ENCODE peak calls at places on chromosome 19, in eight cellular contexts. A, I, O, G, M, U, J and C are unnamed samples.

GRCh38 chr19:50558039-50558438 is 10.2 kb downstream of the LRRC4B start:
- DNase-seq in O (no peak), U (no peak), A (no peak), G (no peak), J (no peak), I (peak), M (no peak), C (no peak)

GRCh38 chr19:55472463-55472862 is 4.0 kb upstream of the ZNF628 start:
- DNase-seq in A (no peak), I (no peak), G (no peak), M (peak), J (peak), U (no peak), O (no peak), C (peak)

GRCh38 chr19:55160986-55161365 is 3.4 kb upstream of the TNNI3 start:
- DNase-seq in M (no peak), A (no peak), J (no peak), O (no peak), G (no peak), U (no peak), I (no peak), C (no peak)

GRCh38 chr19:55083004-55083850 is 7.6 kb downstream of the EPS8L1 start:
- DNase-seq in J (no peak), M (no peak), A (no peak), I (no peak), U (no peak), G (no peak), O (no peak), C (no peak)

GRCh38 chr19:23399443-23399842 is 4.2 kb upstream of the ZNF91 start:
- DNase-seq in I (no peak), A (no peak), M (no peak), J (no peak), G (no peak), U (no peak), O (no peak), C (no peak)

GRCh38 chr19:19399733-19400438 is 5.6 kb upstream of the GATAD2A start:
- DNase-seq in A (no peak), U (no peak), O (no peak), M (no peak), J (no peak), I (no peak), G (no peak), C (no peak)

GRCh38 chr19:30784850-30785459 is 412.8 kb downstream of the ZNF536 start:
- DNase-seq in U (peak), A (peak), M (peak), J (no peak), I (peak), O (peak), G (peak), C (no peak)

GRCh38 chr19:58450836-58451357 is 525 bp upstream of the ZNF324B start:
- DNase-seq in U (no peak), J (no peak), G (no peak), M (no peak), A (no peak), I (no peak), O (no peak), C (no peak)

GRCh38 chr19:48524221-48524620 is 12.6 kb upstream of the LMTK3 start:
- DNase-seq in I (no peak), A (no peak), M (no peak), O (no peak), U (no peak), J (no peak), G (no peak), C (no peak)

GRCh38 chr19:35828694-35829301 is 16.2 kb upstream of the PRODH2 start:
- DNase-seq in U (no peak), A (peak), M (peak), J (no peak), G (peak), O (peak), I (no peak), C (peak)

GRCh38 chr19:1445932-1446712 is 3.8 kb upstream of the APC2 start:
- DNase-seq in G (no peak), O (no peak), M (peak), J (no peak), U (no peak), I (no peak), A (no peak), C (no peak)

GRCh38 chr19:43596842-43597461 is 557 bp downstream of the ZNF576 start:
- DNase-seq in O (no peak), I (no peak), G (no peak), A (no peak), M (peak), U (no peak), J (no peak), C (no peak)

GRCh38 chr19:23563326-23563725 is 123.7 kb downstream of the ZNF675 start:
- DNase-seq in M (no peak), O (no peak), I (no peak), G (no peak), A (no peak), J (no peak), U (no peak), C (no peak)

GRCh38 chr19:32178401-32178800 is 167.0 kb upstream of the ZNF507 start:
- DNase-seq in G (no peak), J (no peak), A (no peak), U (no peak), I (no peak), O (no peak), M (no peak), C (no peak)

GRCh38 chr19:947707-948533 is 22.1 kb downstream of the ARID3A start:
- DNase-seq in A (no peak), J (no peak), M (no peak), O (peak), G (peak), I (peak), U (peak), C (no peak)

GRCh38 chr19:47729468-47729798 is 15.9 kb upstream of the NOP53 start:
- DNase-seq in U (peak), J (peak), A (no peak), M (peak), I (peak), O (peak), G (peak), C (peak)

GRCh38 chr19:13172335-13173128 is 22.3 kb downstream of the IER2 start:
- DNase-seq in U (peak), G (peak), A (peak), I (peak), J (no peak), M (peak), O (peak), C (no peak)

GRCh38 chr19:2426661-2427322 is 594 bp downstream of the TIMM13 start:
- DNase-seq in G (no peak), U (no peak), J (peak), A (peak), M (peak), I (peak), O (peak), C (peak)

GRCh38 chr19:35140898-35141626 is 2.0 kb upstream of the FXYD7 start:
- DNase-seq in O (peak), G (peak), A (peak), M (peak), I (peak), J (peak), U (peak), C (peak)

GRCh38 chr19:926595-927043 is 784 bp downstream of the ARID3A start:
- DNase-seq in M (no peak), G (peak), J (no peak), O (peak), A (peak), U (peak), I (peak), C (no peak)

DNA sequence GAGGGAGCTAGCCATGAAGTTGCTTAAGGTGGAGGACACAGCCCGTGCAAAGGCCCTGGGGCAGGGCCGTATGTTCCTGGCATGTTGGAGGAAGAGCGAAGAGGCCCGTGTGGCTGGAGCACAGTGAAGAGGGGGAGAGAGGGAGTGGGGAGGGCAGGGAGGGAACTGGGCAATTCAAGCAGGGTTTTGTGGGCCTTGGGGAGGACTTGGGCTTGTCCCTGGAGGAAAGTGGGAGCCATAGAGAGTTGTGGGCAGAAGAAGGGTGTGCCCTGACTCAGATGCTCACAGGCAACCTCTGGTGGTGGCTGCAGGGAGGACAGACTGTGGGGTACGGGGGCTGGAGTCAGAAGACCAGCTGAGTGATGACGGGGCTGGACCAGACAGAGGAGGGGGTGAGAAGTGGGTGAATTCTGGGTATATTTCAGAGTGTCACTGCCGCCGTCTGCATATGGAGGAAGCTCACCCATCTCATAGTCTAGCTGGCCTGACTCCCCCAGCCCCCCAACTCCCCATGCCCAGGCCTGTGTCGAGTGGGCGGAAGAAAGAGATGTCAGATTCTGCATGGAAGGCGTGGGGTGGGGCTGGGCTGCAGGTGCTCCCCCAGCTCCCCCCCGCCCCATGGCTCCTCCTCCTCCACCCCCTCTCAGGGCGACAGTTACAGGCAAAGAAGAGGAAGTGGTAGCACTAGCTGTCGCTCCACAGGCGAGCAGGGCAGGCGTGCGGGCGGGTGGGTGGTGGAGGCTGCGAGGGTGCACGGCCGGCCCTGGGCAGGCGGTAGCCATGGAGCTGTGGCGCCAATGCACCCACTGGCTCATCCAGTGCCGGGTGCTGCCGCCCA is at the start of gene VAV1:
- DNase-seq in U (peak), J (no peak), O (peak), G (peak), A (no peak), I (peak), M (no peak), C (no peak)
- TF ChIP-seq CTCF in U (no peak), J (peak), O (no peak), G (no peak), A (peak), I (no peak), M (no peak), C (peak)

GRCh38 chr19:5515737-5516136 is 52.0 kb downstream of the TINCR start:
- DNase-seq in J (no peak), O (no peak), U (no peak), M (no peak), I (no peak), A (no peak), G (no peak), C (no peak)

GRCh38 chr19:5514001-5514400 is 53.8 kb downstream of the TINCR start:
- DNase-seq in G (no peak), O (no peak), J (no peak), A (no peak), I (no peak), M (no peak), U (no peak), C (no peak)

GRCh38 chr19:5520501-5520900 is 47.3 kb downstream of the TINCR start:
- DNase-seq in I (no peak), U (no peak), A (no peak), J (no peak), O (no peak), G (no peak), M (no peak), C (no peak)

GRCh38 chr19:5522106-5522505 is 45.6 kb downstream of the TINCR start:
- DNase-seq in G (no peak), I (no peak), O (no peak), A (no peak), M (no peak), J (no peak), U (no peak), C (no peak)

GRCh38 chr19:5519076-5519475 is 48.7 kb downstream of the TINCR start:
- DNase-seq in G (no peak), J (no peak), A (no peak), I (no peak), M (no peak), U (no peak), O (no peak), C (no peak)
- H3K27ac ChIP-seq in G (no peak), J (no peak), A (no peak), I (no peak), M (no peak), U (no peak), O (no peak), C (no peak)

GRCh38 chr19:10870955-10871603 is at the start of gene CARM1:
- DNase-seq in J (peak), O (peak), A (peak), M (peak), G (peak), I (peak), U (peak), C (peak)

GRCh38 chr19:10870501-10870954 is 825 bp upstream of the CARM1 start:
- DNase-seq in J (no peak), O (no peak), U (no peak), G (no peak), I (no peak), A (no peak), M (no peak), C (peak)

GRCh38 chr19:10872551-10873107 is 1.3 kb downstream of the CARM1 start:
- DNase-seq in A (no peak), G (no peak), M (no peak), O (no peak), I (no peak), J (no peak), U (no peak), C (no peak)

GRCh38 chr19:10874019-10874418 is 2.7 kb downstream of the CARM1 start:
- DNase-seq in O (no peak), M (no peak), A (no peak), G (no peak), I (no peak), U (no peak), J (no peak), C (no peak)

DNA sequence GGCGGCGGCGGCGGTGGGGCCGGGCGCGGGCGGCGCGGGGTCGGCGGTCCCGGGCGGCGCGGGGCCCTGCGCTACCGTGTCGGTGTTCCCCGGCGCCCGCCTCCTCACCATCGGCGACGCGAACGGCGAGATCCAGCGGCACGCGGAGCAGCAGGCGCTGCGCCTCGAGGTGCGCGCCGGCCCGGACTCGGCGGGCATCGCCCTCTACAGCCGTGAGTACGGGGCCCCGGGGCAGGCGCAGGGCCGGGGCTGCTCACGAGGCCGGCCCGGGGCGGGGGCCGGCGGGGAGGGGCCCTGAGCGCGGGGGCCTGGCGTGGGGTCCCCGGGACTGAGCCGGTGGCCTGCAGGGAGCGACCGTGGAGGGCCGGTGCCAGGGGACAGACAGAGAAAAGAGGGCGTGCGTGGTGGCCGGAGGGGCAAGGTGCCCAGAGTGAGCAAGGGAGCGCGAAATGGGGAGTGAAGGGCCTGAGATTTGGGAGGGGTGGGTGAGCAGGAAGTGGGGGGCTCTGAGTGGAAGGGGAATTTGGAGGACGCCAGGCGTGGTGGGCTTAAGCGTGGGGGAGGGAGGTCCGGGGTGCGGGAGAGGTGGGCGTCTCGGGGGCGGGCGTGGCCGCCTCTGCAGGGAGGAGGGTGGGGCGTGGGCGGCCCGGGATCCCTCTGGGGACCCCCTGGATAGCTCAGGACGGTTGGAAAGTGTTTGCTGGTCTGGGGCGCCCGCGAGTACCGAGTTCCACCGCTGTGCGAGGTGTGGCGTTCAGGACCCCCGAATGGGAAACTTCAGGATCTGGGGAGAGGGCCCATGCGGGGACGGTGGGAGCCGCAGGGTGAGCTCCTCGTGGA is 578 bp downstream of the CARM1 start:
- DNase-seq in A (peak), J (no peak), U (peak), I (peak), O (peak), M (peak), G (peak), C (no peak)
- TF ChIP-seq CTCF in A (peak), J (peak), U (no peak), I (no peak), O (no peak), M (no peak), G (peak), C (peak)

GRCh38 chr19:15178629-15179308 is 22.0 kb downstream of the NOTCH3 start:
- DNase-seq in J (no peak), M (no peak), A (no peak), G (no peak), I (no peak), O (no peak), U (no peak), C (no peak)
- H3K27ac ChIP-seq in J (no peak), M (no peak), A (no peak), G (peak), I (no peak), O (no peak), U (peak), C (no peak)

DNA sequence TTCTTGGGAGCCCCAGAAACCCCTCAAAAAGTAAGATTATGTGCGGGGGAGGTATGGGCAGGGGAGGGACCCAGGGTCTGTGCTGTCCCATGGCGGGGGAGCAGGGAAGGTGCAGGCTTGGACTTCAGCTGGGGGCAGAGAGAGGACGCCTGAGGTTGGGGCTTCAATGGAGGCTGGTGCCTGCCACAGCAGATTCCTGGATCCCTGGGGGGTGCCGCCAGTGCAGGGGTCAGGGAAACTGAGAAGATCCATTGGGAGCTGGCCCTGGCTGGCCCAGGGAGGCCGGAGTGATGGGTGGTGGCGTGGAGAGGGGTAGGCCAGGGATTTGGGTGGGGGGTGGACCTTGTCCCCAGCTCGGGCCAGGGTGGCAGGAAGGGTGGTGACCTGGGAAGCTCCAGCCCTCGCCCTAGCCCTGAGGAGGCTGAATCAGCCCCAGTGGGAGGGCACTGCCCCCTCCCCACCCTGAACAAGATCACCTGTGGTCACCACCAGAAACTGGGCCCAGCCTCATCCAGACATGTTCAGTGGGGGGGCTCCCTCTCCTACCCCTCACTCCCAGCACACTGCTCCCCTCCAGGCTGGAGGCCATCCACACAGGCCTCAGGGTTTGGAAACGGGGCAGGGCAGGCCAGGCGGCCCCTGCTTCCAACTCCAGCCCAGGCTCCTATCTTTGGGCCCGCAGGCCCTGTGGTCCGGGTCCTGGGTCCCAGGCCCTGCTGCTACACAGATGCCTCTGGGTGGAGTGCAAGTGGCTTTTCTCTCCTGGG is 1.4 kb downstream of the NKPD1 start:
- DNase-seq in A (no peak), M (no peak), I (no peak), U (no peak), O (no peak), G (no peak), J (no peak), C (no peak)
- TF ChIP-seq CTCF in A (no peak), M (no peak), I (no peak), U (no peak), O (no peak), G (no peak), J (no peak), C (no peak)

DNA sequence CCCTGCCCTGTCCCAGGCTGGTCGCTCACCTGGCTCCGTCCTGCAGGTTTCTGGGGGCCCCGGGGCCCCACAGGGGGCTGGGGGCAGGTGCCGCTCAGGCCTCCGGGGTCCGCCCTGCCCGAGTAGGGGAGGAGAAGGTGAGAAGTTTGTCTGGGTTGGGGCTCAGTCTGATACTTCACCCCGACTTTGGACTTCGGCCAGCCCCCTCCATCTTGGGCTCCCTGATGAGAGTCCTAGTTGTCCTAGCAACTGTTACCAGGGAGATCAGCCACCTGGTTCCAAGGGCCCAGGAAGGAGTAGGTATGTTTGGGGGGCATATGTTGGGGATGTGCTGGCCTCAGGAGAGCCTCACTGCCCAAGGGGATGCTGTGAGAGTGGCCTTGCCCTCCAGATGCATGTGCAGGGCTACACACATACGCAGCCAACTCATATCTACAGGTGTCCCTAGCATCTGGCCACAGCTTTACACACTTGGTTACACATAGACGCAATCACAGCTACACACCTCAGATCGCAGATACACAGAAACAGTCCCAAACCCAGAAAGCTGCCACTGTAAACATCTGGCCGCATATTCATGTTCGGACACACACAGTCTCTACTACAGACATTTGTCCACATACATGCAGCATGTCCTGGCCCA is 3.4 kb downstream of the NUMBL start:
- DNase-seq in A (no peak), O (no peak), M (no peak), J (no peak), I (no peak), U (no peak), G (no peak), C (no peak)
- H3K27ac ChIP-seq in A (no peak), O (peak), M (no peak), J (no peak), I (no peak), U (peak), G (peak), C (peak)

GRCh38 chr19:17488593-17489391 is 18.5 kb downstream of the SLC27A1 start:
- DNase-seq in I (no peak), M (peak), A (peak), U (no peak), G (peak), O (peak), J (peak), C (peak)
- TF ChIP-seq CTCF in I (peak), M (no peak), A (no peak), U (no peak), G (no peak), O (peak), J (no peak), C (peak)

DNA sequence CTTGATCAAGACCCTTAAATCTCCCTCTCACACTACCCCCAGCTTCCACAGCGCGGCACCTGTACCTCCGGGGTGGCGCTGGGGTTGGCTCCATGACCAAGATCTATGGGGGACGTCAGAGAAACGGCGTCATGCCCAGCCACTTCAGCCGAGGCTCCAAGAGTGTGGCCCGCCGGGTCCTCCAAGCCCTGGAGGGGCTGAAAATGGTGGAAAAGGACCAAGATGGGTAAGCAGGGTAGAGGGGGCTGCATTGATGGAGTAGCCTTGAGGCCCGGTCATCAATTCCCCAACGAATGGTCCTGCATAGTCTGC is 8.1 kb upstream of the CD79A start:
- DNase-seq in J (no peak), I (peak), G (no peak), U (no peak), M (no peak), A (no peak), O (no peak), C (no peak)
- H3K27ac ChIP-seq in J (peak), I (no peak), G (no peak), U (no peak), M (peak), A (no peak), O (no peak), C (no peak)